ENCODE peak calls at places on chromosomes 6 and 20, in nine cellular contexts. U, Z, M, H, N, B, X, W and E are unnamed samples.

GRCh38 chr6:158559338-158559894 is 475 bp upstream of the TMEM181 start:
- DNase-seq in X (no peak), W (no peak), M (no peak), N (no peak), H (no peak), Z (no peak), B (no peak), U (no peak), E (no peak)

GRCh38 chr6:82410151-82410621 is 46.6 kb downstream of the TPBG start:
- DNase-seq in N (no peak), U (no peak), W (no peak), M (no peak), Z (no peak), X (peak), H (no peak), B (peak), E (no peak)

GRCh38 chr20:7695622-7696021 is 244.6 kb downstream of the HAO1 start:
- DNase-seq in U (no peak), H (no peak), X (no peak), Z (no peak), N (no peak), B (peak), M (no peak), W (no peak), E (no peak)

GRCh38 chr6:121885399-121886152 is 450.1 kb downstream of the GJA1 start:
- DNase-seq in M (no peak), H (no peak), W (no peak), B (no peak), U (no peak), Z (no peak), X (peak), N (no peak), E (no peak)

GRCh38 chr20:4604580-4604979 is 117.1 kb upstream of the PRND start:
- DNase-seq in W (no peak), X (no peak), U (no peak), H (no peak), Z (no peak), N (no peak), M (no peak), B (no peak), E (no peak)

GRCh38 chr6:21615504-21615903 is 22.0 kb downstream of the SOX4 start:
- DNase-seq in W (no peak), M (no peak), N (no peak), Z (no peak), U (no peak), X (peak), B (no peak), H (no peak), E (no peak)

GRCh38 chr6:15417811-15418210 is 171.9 kb downstream of the JARID2 start:
- DNase-seq in H (no peak), M (no peak), B (peak), X (peak), N (no peak), Z (no peak), U (no peak), W (no peak), E (no peak)

GRCh38 chr6:29995346-29995777 is 53.0 kb downstream of the HLA-A start:
- DNase-seq in U (no peak), W (no peak), N (no peak), B (peak), M (no peak), X (peak), H (no peak), Z (no peak), E (no peak)

GRCh38 chr20:49534314-49534713 is 33.6 kb downstream of the PTGIS start:
- DNase-seq in U (no peak), B (peak), H (peak), X (peak), W (peak), N (no peak), M (peak), Z (no peak), E (peak)

GRCh38 chr6:2101213-2101612 is 144.2 kb downstream of the GMDS start:
- DNase-seq in B (no peak), H (no peak), X (no peak), Z (no peak), U (no peak), N (no peak), W (no peak), M (no peak), E (no peak)

GRCh38 chr20:227439-228105 is 514 bp downstream of the DEFB129 start:
- DNase-seq in Z (no peak), W (no peak), H (no peak), B (no peak), U (no peak), X (no peak), N (no peak), M (no peak), E (no peak)

GRCh38 chr6:33790910-33791309 is 2.0 kb upstream of the LEMD2 start:
- DNase-seq in X (no peak), Z (no peak), B (no peak), M (no peak), U (peak), H (no peak), W (no peak), N (no peak), E (no peak)

GRCh38 chr6:131729550-131729949 is 18.7 kb upstream of the CTAGE9 start:
- DNase-seq in W (no peak), M (no peak), X (no peak), B (no peak), Z (no peak), H (no peak), N (no peak), U (no peak), E (no peak)

GRCh38 chr6:169490830-169491229 is 211.0 kb downstream of the WDR27 start:
- DNase-seq in X (no peak), N (no peak), U (no peak), H (no peak), W (no peak), M (no peak), Z (no peak), B (no peak), E (no peak)

GRCh38 chr20:45426621-45427020 is 10.7 kb downstream of the PIGT start:
- DNase-seq in Z (no peak), W (no peak), M (no peak), X (no peak), N (no peak), U (no peak), H (no peak), B (no peak), E (no peak)

GRCh38 chr6:49462599-49462926 is 490 bp downstream of the MMUT start:
- DNase-seq in H (no peak), M (no peak), Z (no peak), B (no peak), W (no peak), U (no peak), N (no peak), X (no peak), E (no peak)

GRCh38 chr6:134826889-134827737 is 122.8 kb downstream of the ALDH8A1 start:
- DNase-seq in U (peak), B (peak), H (no peak), Z (peak), W (peak), N (no peak), X (peak), M (no peak), E (no peak)

GRCh38 chr20:37081717-37082289 is 14.0 kb downstream of the RBL1 start:
- DNase-seq in B (no peak), Z (no peak), H (no peak), X (peak), U (no peak), M (no peak), N (no peak), W (no peak), E (no peak)

GRCh38 chr20:59031326-59032022 is 661 bp downstream of the ATP5F1E start:
- DNase-seq in Z (no peak), B (peak), U (no peak), H (peak), M (no peak), W (no peak), N (no peak), X (no peak), E (no peak)

GRCh38 chr6:75090574-75090973 is 115.3 kb downstream of the COL12A1 start:
- DNase-seq in W (no peak), Z (no peak), M (no peak), U (no peak), X (no peak), B (no peak), H (no peak), N (no peak), E (no peak)

GRCh38 chr6:17588011-17588410 is 12.1 kb upstream of the FAM8A1 start:
- DNase-seq in W (no peak), N (no peak), B (no peak), H (peak), X (no peak), M (no peak), U (no peak), Z (no peak), E (no peak)

GRCh38 chr20:33178726-33179125 is 10.8 kb downstream of the BPIFA2 start:
- DNase-seq in U (no peak), H (no peak), N (no peak), M (no peak), X (no peak), B (peak), W (no peak), Z (no peak), E (no peak)

GRCh38 chr20:58458342-58459057 is 56.7 kb downstream of the APCDD1L start:
- DNase-seq in Z (no peak), B (peak), M (no peak), H (no peak), W (no peak), U (no peak), X (peak), N (no peak), E (no peak)

GRCh38 chr6:116255246-116255800 is 1.4 kb upstream of the TSPYL4 start:
- DNase-seq in X (peak), N (no peak), B (no peak), Z (no peak), M (no peak), W (no peak), U (no peak), H (no peak), E (no peak)

GRCh38 chr6:138307352-138307751 is 70.4 kb upstream of the SMIM28 start:
- DNase-seq in Z (no peak), B (peak), W (no peak), H (no peak), N (no peak), X (no peak), M (no peak), U (no peak), E (no peak)

GRCh38 chr6:87909849-87910248 is 137.8 kb upstream of the SPACA1 start:
- DNase-seq in H (no peak), U (no peak), M (no peak), X (peak), N (no peak), Z (no peak), W (no peak), B (peak), E (no peak)

GRCh38 chr20:51439160-51439689 is 103.3 kb downstream of the NFATC2 start:
- DNase-seq in W (no peak), X (no peak), H (no peak), M (no peak), Z (no peak), U (no peak), N (no peak), B (no peak), E (no peak)

GRCh38 chr20:64049887-64050260 is 435 bp upstream of the SOX18 start:
- DNase-seq in X (no peak), U (no peak), W (no peak), B (no peak), H (no peak), M (no peak), N (no peak), Z (peak), E (no peak)

GRCh38 chr6:38509713-38510112 is 130.0 kb downstream of the BTBD9 start:
- DNase-seq in Z (no peak), M (no peak), X (peak), W (no peak), N (no peak), B (peak), U (no peak), H (no peak), E (no peak)

GRCh38 chr20:11790047-11790446 is 127.6 kb upstream of the BTBD3 start:
- DNase-seq in X (no peak), M (no peak), H (no peak), Z (no peak), N (no peak), B (peak), W (no peak), U (no peak), E (peak)

GRCh38 chr20:11794525-11794924 is 123.2 kb upstream of the BTBD3 start:
- DNase-seq in U (no peak), H (no peak), W (no peak), B (no peak), M (no peak), N (no peak), X (no peak), Z (no peak), E (no peak)

GRCh38 chr20:11796041-11796440 is 121.7 kb upstream of the BTBD3 start:
- DNase-seq in U (no peak), N (no peak), B (no peak), W (no peak), H (no peak), Z (no peak), X (peak), M (no peak), E (no peak)

GRCh38 chr20:11791316-11792228 is 126.1 kb upstream of the BTBD3 start:
- DNase-seq in Z (no peak), N (no peak), M (no peak), X (no peak), W (no peak), H (no peak), B (peak), U (no peak), E (no peak)

GRCh38 chr20:11792229-11792953 is 125.3 kb upstream of the BTBD3 start:
- DNase-seq in M (no peak), N (no peak), X (no peak), Z (no peak), W (no peak), H (no peak), U (no peak), B (peak), E (no peak)
- H3K4me3 ChIP-seq in M (no peak), N (no peak), X (no peak), Z (no peak), W (no peak), H (no peak), U (no peak), B (peak), E (no peak)

DNA sequence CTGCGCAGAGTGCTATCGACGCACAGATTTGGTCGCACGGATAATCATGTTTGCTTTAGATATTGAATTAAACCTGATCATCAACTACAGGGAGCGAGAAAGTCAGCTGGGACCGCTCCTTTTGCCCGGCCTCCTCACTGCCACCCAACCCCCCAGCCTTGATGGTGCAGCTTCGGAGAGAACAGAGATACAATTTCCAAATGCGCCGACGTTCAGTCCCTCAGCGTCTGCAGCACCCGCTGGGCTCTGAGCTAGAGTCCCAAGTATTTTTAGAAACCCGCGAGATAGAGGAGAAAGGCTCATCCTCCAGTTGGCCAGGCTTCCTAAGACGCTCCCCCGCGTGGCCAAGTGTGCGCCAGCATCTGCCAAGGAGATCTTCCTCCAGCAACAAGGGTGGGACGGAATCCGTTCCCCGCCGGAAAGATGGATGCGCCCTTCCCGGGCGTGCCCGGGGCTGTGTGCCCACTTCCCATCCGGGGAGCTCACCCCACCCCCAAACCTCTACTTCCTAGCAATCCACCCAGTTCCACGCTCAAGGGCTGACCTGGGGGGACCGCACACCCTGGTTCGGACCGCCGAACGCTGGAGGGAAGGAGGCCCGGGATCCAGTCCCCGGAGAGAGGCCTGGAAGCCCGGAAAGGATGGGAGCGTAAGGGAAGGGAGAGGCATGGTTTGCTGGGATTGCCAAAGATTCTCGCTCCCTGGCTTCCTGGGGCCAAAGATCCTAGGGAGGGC is 4.1 kb downstream of the NKX2-2 start:
- DNase-seq in H (no peak), N (peak), Z (no peak), M (no peak), U (no peak), X (peak), B (no peak), W (no peak), E (no peak)
- H3K4me3 ChIP-seq in H (no peak), N (peak), Z (peak), M (peak), U (peak), X (peak), B (no peak), W (no peak), E (no peak)

DNA sequence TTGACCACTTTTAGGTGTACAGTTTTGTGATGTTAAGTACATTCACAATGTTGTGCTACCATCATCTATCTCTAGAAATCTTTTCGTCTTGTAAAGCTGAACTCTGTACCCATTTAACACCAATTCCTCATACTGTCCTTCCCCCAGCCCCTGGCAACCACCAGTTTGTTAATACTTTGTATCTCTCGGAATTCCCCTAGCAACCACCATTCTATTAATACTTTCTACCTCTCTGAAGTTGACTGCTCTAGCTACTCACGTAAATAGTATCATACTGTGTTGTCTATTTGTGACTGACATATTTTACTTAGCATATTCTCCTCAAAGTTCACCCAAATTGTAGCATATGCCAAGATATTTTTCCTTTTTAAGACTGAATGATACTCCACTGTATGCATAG is 82.3 kb upstream of the CLDN20 start:
- DNase-seq in W (no peak), H (no peak), X (no peak), M (no peak), U (no peak), Z (no peak), B (no peak), N (no peak), E (no peak)
- H3K4me3 ChIP-seq in W (no peak), H (no peak), X (no peak), M (no peak), U (no peak), Z (no peak), B (no peak), N (no peak), E (no peak)

GRCh38 chr20:53870426-53871199 is 199.8 kb downstream of the BCAS1 start:
- DNase-seq in N (no peak), B (peak), H (no peak), M (no peak), X (no peak), Z (no peak), W (no peak), U (no peak), E (no peak)

GRCh38 chr20:53865905-53866786 is 204.2 kb downstream of the BCAS1 start:
- DNase-seq in W (peak), M (no peak), U (no peak), X (peak), B (peak), N (no peak), H (peak), Z (no peak), E (no peak)

GRCh38 chr20:53869466-53870258 is 200.7 kb downstream of the BCAS1 start:
- DNase-seq in X (peak), M (no peak), H (peak), B (peak), W (peak), U (no peak), N (peak), Z (no peak), E (peak)

GRCh38 chr20:53867741-53868351 is 202.5 kb downstream of the BCAS1 start:
- DNase-seq in W (no peak), Z (no peak), H (no peak), U (no peak), B (no peak), N (no peak), X (no peak), M (no peak), E (no peak)

GRCh38 chr20:53866787-53867740 is 203.3 kb downstream of the BCAS1 start:
- DNase-seq in N (no peak), U (no peak), H (no peak), X (no peak), B (peak), M (no peak), W (no peak), Z (no peak), E (no peak)
- H3K4me3 ChIP-seq in N (no peak), U (no peak), H (no peak), X (no peak), B (peak), M (no peak), W (no peak), Z (no peak), E (no peak)

GRCh38 chr20:9839626-9840025 is 750 bp upstream of the PAK5 start:
- DNase-seq in H (no peak), B (no peak), W (no peak), M (no peak), X (no peak), Z (no peak), U (no peak), N (no peak), E (no peak)
- H3K4me3 ChIP-seq in H (no peak), B (no peak), W (no peak), M (no peak), X (no peak), Z (no peak), U (no peak), N (no peak), E (no peak)

DNA sequence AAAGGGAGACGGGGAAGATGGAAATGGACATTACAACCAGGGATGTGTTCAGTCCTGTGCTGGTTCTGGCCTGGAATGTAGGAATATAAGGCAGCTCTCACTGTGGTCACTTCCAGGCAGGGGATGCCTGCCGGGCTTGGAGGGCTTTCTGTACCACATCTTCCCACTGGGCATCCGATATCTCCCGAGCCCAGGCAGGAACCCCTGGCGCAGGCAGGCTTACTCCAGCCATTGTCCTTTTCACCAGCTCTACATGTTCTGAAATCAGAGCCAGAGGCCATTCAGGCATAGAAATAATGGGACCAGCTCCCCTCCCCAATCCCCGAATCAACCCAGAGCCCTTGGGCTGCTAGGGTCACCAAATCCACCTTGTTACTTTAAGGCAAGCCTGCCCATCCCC is 1.4 kb downstream of the MEA1 start:
- DNase-seq in U (no peak), H (no peak), N (no peak), X (no peak), B (no peak), M (no peak), Z (no peak), W (no peak), E (no peak)
- H3K4me3 ChIP-seq in U (peak), H (peak), N (peak), X (no peak), B (peak), M (peak), Z (no peak), W (no peak), E (peak)